ENCODE peak calls at places on chromosomes 5 and 9, in four cellular contexts. R, P, N and F are unnamed samples.

GRCh38 chr5:144237851-144238250 is 67.2 kb downstream of the KCTD16 start:
- DNase-seq in N (no peak), P (no peak), R (no peak), F (no peak)

GRCh38 chr9:128683340-128684064 is 5.5 kb upstream of the SET start:
- DNase-seq in N (no peak), P (peak; percentile 19), R (no peak), F (peak; percentile 56)

GRCh38 chr5:131068893-131069643 is 96.0 kb downstream of the HINT1 start:
- DNase-seq in P (no peak), R (peak; percentile 39), N (no peak), F (no peak)

GRCh38 chr5:19950897-19951296 is 37.1 kb downstream of the CDH18 start:
- DNase-seq in R (no peak), P (no peak), N (no peak), F (no peak)

GRCh38 chr5:175022286-175022685 is 297.9 kb downstream of the MSX2 start:
- DNase-seq in R (no peak), P (no peak), N (peak; percentile 19), F (no peak)

GRCh38 chr5:166909040-166909439 is 1382.4 kb upstream of the WWC1 start:
- DNase-seq in N (no peak), R (no peak), P (no peak), F (peak; percentile 11)

GRCh38 chr9:113978954-113979712 is 99.0 kb downstream of the AMBP start:
- DNase-seq in N (peak; percentile 76), P (no peak), R (no peak), F (no peak)

GRCh38 chr9:15161744-15162143 is 145.3 kb downstream of the TTC39B start:
- DNase-seq in N (no peak), P (no peak), R (no peak), F (no peak)

GRCh38 chr9:93679536-93680444 is 103.4 kb downstream of the PHF2 start:
- DNase-seq in P (no peak), N (peak; percentile 27), R (no peak), F (no peak)

GRCh38 chr5:67010684-67011409 is 185.8 kb downstream of the CD180 start:
- DNase-seq in N (no peak), P (no peak), R (no peak), F (no peak)

GRCh38 chr5:89065919-89066318 is 182.9 kb upstream of the MEF2C start:
- DNase-seq in N (no peak), R (peak; percentile 65), P (no peak), F (no peak)

GRCh38 chr5:74179701-74180100 is 460.8 kb downstream of the ENC1 start:
- DNase-seq in R (no peak), P (no peak), N (no peak), F (no peak)

GRCh38 chr9:128142596-128142995 is 6.7 kb upstream of the LCN2 start:
- DNase-seq in R (no peak), N (no peak), P (no peak), F (no peak)

GRCh38 chr9:96619491-96620154 is at the start of gene CDC14B:
- DNase-seq in R (no peak), P (peak; percentile 92), N (peak; percentile 94), F (peak; percentile 90)

GRCh38 chr5:142685418-142686209 is at the start of gene FGF1:
- DNase-seq in P (no peak), N (peak; percentile 76), R (no peak), F (no peak)

GRCh38 chr9:123364241-123364824 is 8.3 kb downstream of the CRB2 start:
- DNase-seq in P (peak; percentile 51), R (no peak), N (no peak), F (no peak)

GRCh38 chr5:140336388-140336787 is 10.0 kb downstream of the HBEGF start:
- DNase-seq in N (no peak), P (no peak), R (no peak), F (no peak)

GRCh38 chr9:126638571-126639132 is 24.9 kb downstream of the LMX1B start:
- DNase-seq in P (no peak), N (peak; percentile 83), R (no peak), F (no peak)

GRCh38 chr5:62937661-62938558 is 359.3 kb downstream of the LRRC70 start:
- DNase-seq in N (no peak), R (no peak), P (no peak), F (no peak)

GRCh38 chr9:34650816-34651215 is 1.2 kb upstream of the IL11RA start:
- DNase-seq in P (no peak), N (peak; percentile 88), R (no peak), F (no peak)

GRCh38 chr5:109936996-109937395 is 247.3 kb downstream of the MAN2A1 start:
- DNase-seq in P (no peak), R (no peak), N (no peak), F (no peak)

GRCh38 chr5:149759986-149760699 is 30.0 kb downstream of the PPARGC1B start:
- DNase-seq in R (no peak), N (no peak), P (no peak), F (no peak)

GRCh38 chr9:110911659-110912473 is 126.4 kb downstream of the LPAR1 start:
- DNase-seq in N (no peak), P (no peak), R (no peak), F (no peak)

GRCh38 chr5:80619081-80619480 is 35.4 kb upstream of the MSH3 start:
- DNase-seq in R (no peak), N (no peak), P (no peak), F (no peak)

GRCh38 chr5:10920400-10920799 is 159.4 kb upstream of the DAP start:
- DNase-seq in N (no peak), P (no peak), R (no peak), F (no peak)

GRCh38 chr5:67050125-67050524 is 146.5 kb downstream of the CD180 start:
- DNase-seq in N (no peak), P (no peak), R (no peak), F (no peak)

GRCh38 chr9:33852216-33852826 is 35.4 kb downstream of the UBE2R2 start:
- DNase-seq in N (peak; percentile 63), R (no peak), P (no peak), F (peak; percentile 75)

GRCh38 chr9:14846871-14847311 is 63.3 kb downstream of the FREM1 start:
- DNase-seq in R (no peak), N (peak; percentile 75), P (peak; percentile 58), F (peak; percentile 44)

GRCh38 chr5:52469420-52469819 is 318.3 kb upstream of the ITGA1 start:
- DNase-seq in R (no peak), N (no peak), P (no peak), F (no peak)

GRCh38 chr9:14165376-14166035 is 148.4 kb downstream of the NFIB start:
- DNase-seq in R (no peak), P (no peak), N (no peak), F (no peak)

GRCh38 chr9:99356512-99356971 is 134.5 kb downstream of the SEC61B start:
- DNase-seq in P (no peak), N (no peak), R (no peak), F (no peak)

DNA sequence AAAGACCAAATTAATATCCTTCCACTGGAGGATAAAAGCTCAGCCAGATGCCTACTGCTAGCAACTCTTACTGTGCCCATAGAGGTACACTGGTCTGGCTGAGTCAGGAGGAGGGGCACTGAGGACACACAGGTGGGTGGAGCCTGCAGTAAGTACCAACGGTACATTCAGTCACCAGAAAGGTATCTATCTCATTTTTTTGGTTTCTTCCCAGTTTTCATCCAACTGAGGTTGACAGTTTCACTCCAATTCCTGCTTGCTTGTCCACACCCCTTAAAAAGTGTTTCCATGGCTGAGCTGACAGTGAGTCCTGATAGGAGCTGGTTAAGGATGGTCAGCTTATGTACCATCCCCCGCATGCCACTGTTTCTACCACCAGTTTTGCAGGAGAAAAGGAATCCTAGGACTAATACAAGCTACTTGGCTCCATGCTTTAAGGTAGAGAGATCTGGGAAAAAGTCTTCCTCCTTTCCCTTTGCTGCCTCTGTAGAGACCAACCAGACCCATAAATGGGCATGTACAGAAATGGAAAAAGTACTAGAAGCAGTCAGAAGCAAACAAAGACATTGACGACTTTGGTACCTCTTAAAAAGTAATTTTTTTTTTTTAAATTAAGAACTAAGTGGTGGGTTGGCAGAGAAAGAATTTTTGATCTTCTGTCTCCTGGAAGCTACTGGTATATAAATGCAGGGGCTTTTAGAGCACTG is 3.2 kb downstream of the ELL2 start:
- DNase-seq in R (no peak), N (no peak), P (no peak), F (no peak)
- TF ChIP-seq REST in R (no peak), N (no peak), P (no peak), F (no peak)

GRCh38 chr5:151024894-151025606 is 4.7 kb downstream of the GPX3 start:
- DNase-seq in P (no peak), N (no peak), R (no peak), F (no peak)

GRCh38 chr5:151028717-151029116 is 8.3 kb downstream of the GPX3 start:
- DNase-seq in R (no peak), N (no peak), P (no peak), F (no peak)

GRCh38 chr5:151027961-151028479 is 7.6 kb downstream of the GPX3 start:
- DNase-seq in N (no peak), P (no peak), R (no peak), F (no peak)

GRCh38 chr5:151026088-151026487 is 5.7 kb downstream of the GPX3 start:
- DNase-seq in N (no peak), P (no peak), R (no peak), F (no peak)

DNA sequence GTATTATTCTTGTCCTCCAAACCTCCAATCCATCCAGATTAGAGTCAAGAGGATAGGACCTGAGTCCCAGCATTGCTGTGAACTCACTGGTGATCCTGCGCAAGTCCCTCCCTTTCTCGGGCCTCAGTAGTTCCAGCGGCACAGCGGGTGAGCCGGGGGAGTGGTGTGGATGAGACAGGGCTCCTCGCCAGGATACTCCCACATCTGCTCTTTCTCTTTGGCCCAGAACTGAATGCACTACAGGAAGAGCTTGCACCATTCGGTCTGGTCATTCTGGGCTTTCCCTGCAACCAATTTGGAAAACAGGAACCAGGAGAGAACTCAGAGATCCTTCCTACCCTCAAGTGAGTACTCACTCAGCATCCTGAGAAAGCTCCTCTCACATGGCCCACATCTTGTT is 6.3 kb downstream of the GPX3 start:
- DNase-seq in P (no peak), R (no peak), N (no peak), F (no peak)
- TF ChIP-seq RCOR1 in P (no peak), R (no peak), N (no peak), F (no peak)

GRCh38 chr5:5968981-5969380 is 409.4 kb downstream of the MED10 start:
- DNase-seq in N (no peak), P (no peak), R (no peak), F (no peak)
- TF ChIP-seq REST in N (no peak), P (no peak), R (no peak), F (no peak)

GRCh38 chr9:2568689-2569088 is 52.9 kb upstream of the VLDLR start:
- DNase-seq in P (no peak), R (no peak), N (no peak), F (peak; percentile 9)

GRCh38 chr9:2565676-2566340 is 55.8 kb upstream of the VLDLR start:
- DNase-seq in P (no peak), N (no peak), R (no peak), F (no peak)

GRCh38 chr9:2570615-2571479 is 50.7 kb upstream of the VLDLR start:
- DNase-seq in R (peak; percentile 78), P (peak; percentile 18), N (peak; percentile 11), F (peak; percentile 78)

DNA sequence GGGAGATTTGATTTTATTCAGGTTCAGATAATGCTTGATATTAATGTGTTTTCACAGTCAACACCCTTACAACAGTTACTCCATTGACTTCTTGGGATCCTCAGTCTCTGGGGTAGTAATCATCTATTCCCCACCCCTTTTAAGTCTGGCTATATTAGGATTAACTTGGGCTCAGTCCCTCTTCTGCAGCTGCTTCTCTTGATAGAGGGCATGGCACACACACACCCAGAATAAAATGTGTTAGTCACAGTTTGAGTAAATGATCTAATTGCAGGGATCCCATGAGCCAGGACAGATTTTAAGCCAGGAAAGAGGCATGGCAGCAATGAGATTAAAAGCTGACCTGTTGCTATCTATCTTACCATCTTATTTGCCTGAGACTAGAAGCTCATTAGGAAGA is 53.7 kb upstream of the VLDLR start:
- DNase-seq in N (no peak), R (no peak), P (no peak), F (peak; percentile 4)
- TF ChIP-seq RCOR1 in N (no peak), R (no peak), P (no peak), F (no peak)